ENCODE peak calls at places on chromosome 19, in seven cellular contexts. L, Z, P, D, I, G and Y are unnamed samples.

GRCh38 chr19:27734496-27735220 is 1478.3 kb downstream of the UQCRFS1 start:
- DNase-seq in L (no peak), Z (no peak), P (no peak), D (no peak), I (no peak), G (no peak), Y (no peak)

GRCh38 chr19:35117017-35117570 is 1.5 kb downstream of the FXYD3 start:
- DNase-seq in L (no peak), Z (no peak), P (no peak), D (no peak), I (no peak), G (no peak), Y (no peak)

GRCh38 chr19:46890423-46891170 is 29.8 kb downstream of the ARHGAP35 start:
- DNase-seq in L (peak), Z (peak), P (peak), D (peak), I (no peak), G (no peak), Y (no peak)

GRCh38 chr19:18100710-18101109 is 3.1 kb downstream of the MAST3 start:
- DNase-seq in L (no peak), Z (no peak), P (peak), D (no peak), I (no peak), G (no peak), Y (no peak)

GRCh38 chr19:47464619-47465018 is 7.1 kb downstream of the SLC8A2 start:
- DNase-seq in L (no peak), Z (no peak), P (no peak), D (no peak), I (no peak), G (no peak), Y (no peak)

GRCh38 chr19:49104229-49104864 is 9.8 kb upstream of the LIN7B start:
- DNase-seq in L (no peak), Z (no peak), P (no peak), D (no peak), I (no peak), G (no peak), Y (no peak)

GRCh38 chr19:39845172-39845571 is 1.0 kb downstream of the FBL start:
- DNase-seq in L (no peak), Z (no peak), P (no peak), D (no peak), I (no peak), G (no peak), Y (no peak)

GRCh38 chr19:15550847-15551182 is 42.5 kb downstream of the CYP4F22 start:
- DNase-seq in L (no peak), Z (no peak), P (no peak), D (no peak), I (no peak), G (no peak), Y (no peak)

GRCh38 chr19:19663292-19664120 is at the start of gene ATP13A1:
- DNase-seq in L (peak), Z (peak), P (peak), D (peak), I (peak), G (peak), Y (peak)
- TF ChIP-seq CTCF in L (no peak), Z (no peak), P (no peak), D (no peak), I (peak), G (peak), Y (no peak)

GRCh38 chr19:56547535-56547934 is 8.8 kb downstream of the ZFP28 start:
- DNase-seq in L (no peak), Z (no peak), P (no peak), D (no peak), I (no peak), G (no peak), Y (no peak)
- TF ChIP-seq CTCF in L (no peak), Z (no peak), P (no peak), D (no peak), I (no peak), G (no peak), Y (no peak)

GRCh38 chr19:7831452-7831851 is 1.4 kb downstream of the EVI5L start:
- DNase-seq in L (peak), Z (no peak), P (peak), D (peak), I (no peak), G (peak), Y (peak)
- TF ChIP-seq CTCF in L (peak), Z (peak), P (no peak), D (peak), I (no peak), G (peak), Y (no peak)

GRCh38 chr19:10143700-10144099 is 24.0 kb upstream of the EIF3G start:
- DNase-seq in L (no peak), Z (no peak), P (no peak), D (no peak), I (no peak), G (no peak), Y (no peak)

GRCh38 chr19:10141479-10141878 is 21.8 kb upstream of the EIF3G start:
- DNase-seq in L (no peak), Z (no peak), P (no peak), D (no peak), I (no peak), G (no peak), Y (no peak)

GRCh38 chr19:10139952-10140351 is 20.3 kb upstream of the EIF3G start:
- DNase-seq in L (no peak), Z (no peak), P (no peak), D (no peak), I (no peak), G (no peak), Y (no peak)

GRCh38 chr19:10142701-10143375 is 23.1 kb upstream of the EIF3G start:
- DNase-seq in L (no peak), Z (no peak), P (no peak), D (no peak), I (no peak), G (no peak), Y (no peak)

DNA sequence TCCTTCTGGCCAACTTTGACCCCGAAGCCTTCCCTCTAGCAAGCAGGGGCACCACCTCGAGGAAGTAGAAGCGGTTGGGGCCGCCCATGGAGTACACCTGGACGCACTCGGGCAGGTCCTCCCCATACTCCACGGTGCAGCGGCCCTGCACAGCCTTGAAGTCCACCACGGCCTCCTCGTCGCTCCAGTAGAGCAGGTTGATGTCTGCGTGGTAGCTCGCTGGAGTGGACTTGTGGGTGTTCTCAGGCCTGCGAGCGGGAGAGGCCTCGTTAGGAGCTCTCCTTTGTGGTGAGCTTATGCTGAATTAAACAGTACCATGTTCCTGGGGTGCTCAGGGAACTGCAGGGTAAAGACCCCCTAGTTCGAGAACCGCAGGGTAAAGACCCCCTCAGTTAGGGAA is 22.3 kb upstream of the EIF3G start:
- DNase-seq in L (no peak), Z (no peak), P (no peak), D (no peak), I (no peak), G (no peak), Y (no peak)
- TF ChIP-seq CTCF in L (no peak), Z (no peak), P (no peak), D (no peak), I (no peak), G (no peak), Y (no peak)

GRCh38 chr19:3672575-3672948 is 27.7 kb downstream of the PIP5K1C start:
- DNase-seq in L (no peak), Z (no peak), P (no peak), D (no peak), I (no peak), G (no peak), Y (no peak)

GRCh38 chr19:3672993-3673392 is 27.3 kb downstream of the PIP5K1C start:
- DNase-seq in L (no peak), Z (no peak), P (no peak), D (no peak), I (no peak), G (no peak), Y (no peak)

GRCh38 chr19:3670258-3670795 is 29.9 kb downstream of the PIP5K1C start:
- DNase-seq in L (no peak), Z (no peak), P (peak), D (peak), I (no peak), G (no peak), Y (no peak)

GRCh38 chr19:3670796-3671679 is 29.2 kb downstream of the PIP5K1C start:
- DNase-seq in L (no peak), Z (no peak), P (peak), D (peak), I (peak), G (no peak), Y (no peak)

GRCh38 chr19:3671680-3672574 is 28.3 kb downstream of the PIP5K1C start:
- DNase-seq in L (no peak), Z (no peak), P (no peak), D (peak), I (peak), G (no peak), Y (no peak)
- TF ChIP-seq CTCF in L (no peak), Z (no peak), P (no peak), D (peak), I (no peak), G (no peak), Y (no peak)

GRCh38 chr19:41144403-41144802 is 30.2 kb downstream of the CYP2F1 start:
- DNase-seq in L (peak), Z (no peak), P (peak), D (peak), I (peak), G (peak), Y (peak)
- TF ChIP-seq CTCF in L (peak), Z (peak), P (peak), D (peak), I (peak), G (peak), Y (peak)

GRCh38 chr19:45128109-45128508 is 32.7 kb downstream of the NKPD1 start:
- DNase-seq in L (no peak), Z (no peak), P (no peak), D (no peak), I (no peak), G (no peak), Y (no peak)

GRCh38 chr19:45124021-45124420 is 31.0 kb downstream of the PPP1R37 start:
- DNase-seq in L (no peak), Z (no peak), P (no peak), D (no peak), I (no peak), G (no peak), Y (no peak)

GRCh38 chr19:45126654-45127053 is 33.7 kb downstream of the PPP1R37 start:
- DNase-seq in L (no peak), Z (no peak), P (no peak), D (no peak), I (no peak), G (no peak), Y (no peak)

GRCh38 chr19:45125360-45125759 is 32.4 kb downstream of the PPP1R37 start:
- DNase-seq in L (no peak), Z (no peak), P (no peak), D (no peak), I (no peak), G (no peak), Y (no peak)

GRCh38 chr19:45125975-45126493 is 33.1 kb downstream of the PPP1R37 start:
- DNase-seq in L (peak), Z (no peak), P (peak), D (peak), I (peak), G (peak), Y (peak)
- TF ChIP-seq CTCF in L (peak), Z (peak), P (peak), D (peak), I (peak), G (peak), Y (peak)